ENCODE peak calls at places on chromosomes 6 and 20, in four cellular contexts. J is K562, S is endothelial cell of umbilical vein, H is IMR-90. R is an unnamed sample.
A peak's percentile ranks its signal among the peaks of the same experiment; 100 is the strongest.

GRCh38 chr6:112231609-112232060 is 22.7 kb downstream of the LAMA4 start:
- DNase-seq in J (no peak), S (peak; percentile 95), H (peak; percentile 49), R (no peak)

GRCh38 chr6:132937466-132937906 is 123.1 kb downstream of the RPS12 start:
- DNase-seq in J (peak; percentile 14), S (peak; percentile 56), H (peak; percentile 44), R (no peak)

GRCh38 chr20:60361761-60362410 is 403.7 kb downstream of the CDH26 start:
- DNase-seq in J (no peak), S (no peak), H (no peak), R (no peak)

GRCh38 chr6:150959071-150959637 is 93.7 kb downstream of the MTHFD1L start:
- DNase-seq in J (no peak), S (peak; percentile 67), H (no peak), R (no peak)

GRCh38 chr20:61841551-61841950 is 224.1 kb downstream of the TAF4 start:
- DNase-seq in J (no peak), S (no peak), H (no peak), R (no peak)

GRCh38 chr6:80594461-80594860 is 488.0 kb downstream of the BCKDHB start:
- DNase-seq in J (no peak), S (no peak), H (peak; percentile 28), R (no peak)

GRCh38 chr20:20215976-20216727 is 151.8 kb upstream of the INSM1 start:
- DNase-seq in J (no peak), S (no peak), H (no peak), R (no peak)

GRCh38 chr6:75893776-75894152 is 144.7 kb downstream of the MYO6 start:
- DNase-seq in J (no peak), S (no peak), H (no peak), R (no peak)

GRCh38 chr20:695165-695866 is 19.7 kb upstream of the SCRT2 start:
- DNase-seq in J (no peak), S (no peak), H (no peak), R (no peak)

GRCh38 chr20:23686046-23686750 is 2.6 kb downstream of the CST4 start:
- DNase-seq in J (no peak), S (no peak), H (no peak), R (no peak)

GRCh38 chr6:52305385-52305784 is 20.8 kb upstream of the MCM3 start:
- DNase-seq in J (no peak), S (peak; percentile 21), H (no peak), R (no peak)

GRCh38 chr6:87029711-87030314 is 65.1 kb downstream of the CGA start:
- DNase-seq in J (peak; percentile 52), S (peak; percentile 53), H (peak; percentile 72), R (peak; percentile 4)

GRCh38 chr6:151796842-151797530 is 10.5 kb upstream of the ESR1 start:
- DNase-seq in J (no peak), S (no peak), H (no peak), R (no peak)

GRCh38 chr6:142669701-142670351 is 275.1 kb downstream of the HIVEP2 start:
- DNase-seq in J (no peak), S (no peak), H (no peak), R (no peak)

GRCh38 chr6:142671791-142672190 is 273.2 kb downstream of the HIVEP2 start:
- DNase-seq in J (no peak), S (no peak), H (no peak), R (no peak)

GRCh38 chr6:142665393-142665792 is 279.6 kb downstream of the HIVEP2 start:
- DNase-seq in J (no peak), S (no peak), H (no peak), R (no peak)

GRCh38 chr6:142666599-142667185 is 278.3 kb downstream of the HIVEP2 start:
- DNase-seq in J (no peak), S (no peak), H (no peak), R (no peak)
- H3K9me1 ChIP-seq in J (no peaks in the 10 kb centered on the region), S (no peaks in the 10 kb centered on the region), H (no peaks in the 10 kb centered on the region), R (no peaks in the 10 kb centered on the region)

GRCh38 chr6:116429111-116429510 is 32.1 kb upstream of the CALHM6 start:
- DNase-seq in J (no peak), S (no peak), H (no peak), R (no peak)
- H3K9me1 ChIP-seq in J (no peaks in the 10 kb centered on the region), S (no peaks in the 10 kb centered on the region), H (peaks cover 2% of the 10 kb centered on the region), R (peaks cover 1% of the 10 kb centered on the region)

GRCh38 chr6:167078745-167079144 is 44.2 kb upstream of the CCR6 start:
- DNase-seq in J (no peak), S (no peak), H (no peak), R (no peak)

GRCh38 chr6:167079853-167080297 is 43.0 kb upstream of the CCR6 start:
- DNase-seq in J (no peak), S (no peak), H (no peak), R (no peak)

GRCh38 chr6:167073679-167074274 is 49.1 kb upstream of the CCR6 start:
- DNase-seq in J (no peak), S (no peak), H (no peak), R (no peak)

DNA sequence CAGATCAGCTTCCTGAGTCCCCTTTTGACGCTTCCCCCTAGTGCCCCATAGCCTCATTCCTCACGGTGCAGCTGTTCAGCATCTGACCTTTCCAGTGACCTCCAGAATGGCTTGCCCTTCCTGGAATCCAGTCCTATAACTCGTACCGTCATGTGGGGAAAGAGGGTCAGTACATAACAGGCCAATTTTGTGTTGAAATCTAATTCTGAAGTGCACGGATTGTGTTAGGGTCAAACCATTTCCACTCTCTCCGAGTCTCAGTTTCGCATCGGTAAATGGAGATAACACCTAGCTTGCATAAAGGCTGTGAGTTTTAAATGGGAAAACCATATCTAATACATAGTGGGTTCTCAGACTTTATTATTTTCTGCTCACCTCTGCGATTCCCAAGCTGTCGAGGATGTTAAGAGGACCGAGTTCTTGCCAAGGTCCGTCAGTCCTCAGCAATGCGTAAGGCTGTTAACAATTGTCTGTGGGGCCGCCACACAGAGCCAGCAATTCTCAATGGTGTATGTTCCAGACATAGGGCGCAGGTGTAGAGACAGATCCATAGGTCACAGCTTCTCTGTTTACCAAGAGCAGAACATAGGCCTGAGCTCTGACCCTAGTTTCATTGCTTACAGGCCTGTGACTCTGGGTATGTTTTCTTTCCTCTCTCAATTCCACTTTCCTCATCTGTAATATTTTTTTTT is 45.5 kb upstream of the CCR6 start:
- DNase-seq in J (no peak), S (no peak), H (no peak), R (no peak)
- H3K9me1 ChIP-seq in J (no peaks in the 10 kb centered on the region), S (no peaks in the 10 kb centered on the region), H (no peaks in the 10 kb centered on the region), R (no peaks in the 10 kb centered on the region)

GRCh38 chr6:13848553-13849150 is 34.3 kb upstream of the MCUR1 start:
- DNase-seq in J (no peak), S (no peak), H (peak; percentile 37), R (no peak)
- H3K9me1 ChIP-seq in J (no peaks in the 10 kb centered on the region), S (no peaks in the 10 kb centered on the region), H (no peaks in the 10 kb centered on the region), R (no peaks in the 10 kb centered on the region)